ENCODE peak calls at places on chromosome 10, in four cellular contexts. C is GM23248, X is PC-9, A is breast epithelium. R is an unnamed sample. For H3K4me1, the result is how much of the 10 kb centered on the place peaks cover.

GRCh38 chr10:75532253-75532924 is 101.0 kb downstream of the LRMDA start:
- DNase-seq in C (peak), A (no peak), X (no peak), R (no peak)

GRCh38 chr10:33860994-33861393 is 526.5 kb upstream of the NRP1 start:
- DNase-seq in A (no peak), X (no peak), C (no peak), R (no peak)

GRCh38 chr10:72328045-72328828 is 26.5 kb downstream of the DNAJB12 start:
- DNase-seq in A (no peak), X (peak), C (peak), R (peak)

GRCh38 chr10:66747451-66747850 is 178.4 kb upstream of the LRRTM3 start:
- DNase-seq in A (no peak), C (peak), X (peak), R (no peak)

GRCh38 chr10:108064856-108065255 is 900.4 kb upstream of the SORCS1 start:
- DNase-seq in X (no peak), A (no peak), C (peak), R (no peak)

GRCh38 chr10:89217057-89217990 is 10.2 kb upstream of the CH25H start:
- DNase-seq in A (no peak), C (peak), X (peak), R (no peak)

GRCh38 chr10:105023706-105024105 is 382.6 kb downstream of the SORCS3 start:
- DNase-seq in C (no peak), X (no peak), A (no peak), R (no peak)

GRCh38 chr10:59227136-59227673 is 50.8 kb downstream of the PHYHIPL start:
- DNase-seq in A (no peak), C (no peak), X (no peak), R (no peak)

GRCh38 chr10:91410638-91411367 is 659 bp downstream of the HECTD2 start:
- DNase-seq in C (peak), A (peak), X (no peak), R (no peak)

GRCh38 chr10:3538850-3539531 is 246.0 kb downstream of the KLF6 start:
- DNase-seq in X (peak), A (peak), C (peak), R (peak)

GRCh38 chr10:58952747-58953466 is 223.5 kb upstream of the PHYHIPL start:
- DNase-seq in C (peak), X (peak), A (no peak), R (no peak)

GRCh38 chr10:17001961-17002749 is 127.5 kb downstream of the CUBN start:
- DNase-seq in A (no peak), C (peak), X (no peak), R (no peak)

GRCh38 chr10:127735156-127735555 is 1.8 kb upstream of the FOXI2 start:
- DNase-seq in X (no peak), A (no peak), C (no peak), R (no peak)

GRCh38 chr10:124557167-124557566 is 95.5 kb downstream of the LHPP start:
- DNase-seq in C (no peak), A (no peak), X (no peak), R (peak)

GRCh38 chr10:79354615-79355014 is 7.3 kb downstream of the PPIF start:
- DNase-seq in X (no peak), A (no peak), C (no peak), R (no peak)

GRCh38 chr10:73076361-73077183 is 20.1 kb downstream of the P4HA1 start:
- DNase-seq in X (no peak), A (peak), C (peak), R (no peak)

GRCh38 chr10:110684800-110685446 is 40.8 kb downstream of the RBM20 start:
- DNase-seq in C (peak), X (no peak), A (no peak), R (no peak)

GRCh38 chr10:103814626-103815370 is 40.6 kb downstream of the SH3PXD2A start:
- DNase-seq in X (no peak), A (no peak), C (no peak), R (no peak)

GRCh38 chr10:61943699-61944444 is 42.4 kb downstream of the ARID5B start:
- DNase-seq in C (peak), A (no peak), X (peak), R (no peak)

GRCh38 chr10:110368556-110368955 is 63.8 kb upstream of the SMNDC1 start:
- DNase-seq in A (no peak), X (no peak), C (no peak), R (no peak)

GRCh38 chr10:12650122-12650521 is 300.8 kb downstream of the CAMK1D start:
- DNase-seq in C (no peak), X (no peak), A (no peak), R (no peak)

GRCh38 chr10:4023997-4024396 is 239.0 kb upstream of the KLF6 start:
- DNase-seq in C (no peak), A (no peak), X (no peak), R (no peak)

GRCh38 chr10:70887804-70888800 is at the start of gene PCBD1:
- DNase-seq in X (peak), A (peak), C (peak), R (peak)

GRCh38 chr10:110498087-110498981 is 627 bp downstream of the DUSP5 start:
- DNase-seq in C (peak), X (peak), A (peak), R (peak)

GRCh38 chr10:116621476-116621875 is 723 bp downstream of the PNLIPRP2 start:
- DNase-seq in C (no peak), A (no peak), X (no peak), R (no peak)

GRCh38 chr10:75431180-75432111 is at the start of gene LRMDA:
- DNase-seq in A (no peak), C (peak), X (no peak), R (peak)

GRCh38 chr10:70958396-70958795 is 70.0 kb upstream of the PCBD1 start:
- DNase-seq in C (peak), X (no peak), A (no peak), R (peak)

GRCh38 chr10:5818894-5819293 is 5.7 kb upstream of the GDI2 start:
- DNase-seq in A (no peak), C (no peak), X (no peak), R (peak)

GRCh38 chr10:59805043-59805442 is 51.8 kb upstream of the MRLN start:
- DNase-seq in X (peak), A (no peak), C (peak), R (no peak)

GRCh38 chr10:105855791-105856190 is 1214.7 kb downstream of the SORCS3 start:
- DNase-seq in A (no peak), X (no peak), C (no peak), R (no peak)

GRCh38 chr10:35559416-35559815 is 45.7 kb upstream of the GJD4 start:
- DNase-seq in C (no peak), A (no peak), X (no peak), R (no peak)

GRCh38 chr10:124598196-124598595 is 136.6 kb downstream of the LHPP start:
- DNase-seq in C (no peak), A (no peak), X (no peak), R (peak)

GRCh38 chr10:123515661-123516060 is 150.5 kb upstream of the GPR26 start:
- DNase-seq in X (no peak), A (no peak), C (no peak), R (no peak)

GRCh38 chr10:100327007-100327700 is 2.9 kb downstream of the PKD2L1 start:
- DNase-seq in X (no peak), A (no peak), C (peak), R (no peak)

GRCh38 chr10:99364125-99364524 is 35.0 kb downstream of the CNNM1 start:
- DNase-seq in C (peak), A (no peak), X (no peak), R (no peak)

GRCh38 chr10:20105236-20105635 is 289.0 kb downstream of the PLXDC2 start:
- DNase-seq in C (no peak), X (no peak), A (no peak), R (no peak)

GRCh38 chr10:108749042-108749441 is 1174.3 kb downstream of the XPNPEP1 start:
- DNase-seq in A (no peak), C (no peak), X (no peak), R (no peak)

GRCh38 chr10:30353851-30354250 is 4.8 kb upstream of the MTPAP start:
- DNase-seq in A (no peak), C (peak), X (no peak), R (no peak)

GRCh38 chr10:63261496-63261895 is 128.4 kb downstream of the NRBF2 start:
- DNase-seq in C (peak), A (no peak), X (no peak), R (no peak)
- H3K4me1 ChIP-seq in C (under half), A (under half), X (half or more), R (under half)

DNA sequence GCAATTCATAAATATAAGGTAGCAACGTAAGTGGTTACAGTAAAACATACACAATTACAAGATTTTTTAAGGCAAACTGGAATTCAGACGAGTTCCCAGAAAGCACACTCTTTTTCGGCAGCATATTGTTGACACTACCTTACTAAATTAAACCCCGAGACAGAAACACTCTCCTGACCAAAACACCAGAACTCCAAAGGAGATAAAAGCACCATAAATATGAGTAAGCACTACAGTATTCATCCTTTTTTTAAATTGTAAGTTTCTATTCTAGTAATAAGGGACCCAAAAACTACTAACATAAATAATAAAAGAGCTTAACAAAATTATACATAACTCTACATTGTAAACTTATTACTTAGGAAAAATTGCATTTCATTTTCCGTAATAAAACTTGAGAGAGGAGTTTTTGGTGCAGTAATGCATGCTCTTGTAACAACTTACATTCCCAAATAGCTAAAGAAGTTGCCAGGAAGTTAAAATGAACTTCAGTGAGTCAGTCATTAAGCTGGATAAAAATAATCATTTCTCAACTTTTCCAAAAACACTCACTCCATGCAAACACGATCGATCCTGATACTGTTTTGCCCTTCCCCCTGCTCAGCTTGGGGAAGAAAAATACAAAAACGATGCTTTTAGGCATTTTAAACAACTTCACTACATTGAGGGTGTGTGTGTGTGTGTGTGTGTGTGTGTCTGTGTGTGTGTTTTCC is 2.0 kb downstream of the PIP4K2A start:
- DNase-seq in C (peak), A (no peak), X (no peak), R (no peak)
- H3K4me1 ChIP-seq in C (under half), A (under half), X (under half), R (under half)

GRCh38 chr10:132419631-132420468 is 22.9 kb downstream of the PWWP2B start:
- DNase-seq in X (no peak), A (no peak), C (peak), R (peak)
- H3K4me1 ChIP-seq in X (half or more), A (under half), C (under half), R (half or more)

GRCh38 chr10:96238889-96239624 is 32.3 kb downstream of the BLNK start:
- DNase-seq in C (no peak), A (no peak), X (peak), R (no peak)
- H3K4me1 ChIP-seq in C (under half), A (under half), X (under half), R (under half)

DNA sequence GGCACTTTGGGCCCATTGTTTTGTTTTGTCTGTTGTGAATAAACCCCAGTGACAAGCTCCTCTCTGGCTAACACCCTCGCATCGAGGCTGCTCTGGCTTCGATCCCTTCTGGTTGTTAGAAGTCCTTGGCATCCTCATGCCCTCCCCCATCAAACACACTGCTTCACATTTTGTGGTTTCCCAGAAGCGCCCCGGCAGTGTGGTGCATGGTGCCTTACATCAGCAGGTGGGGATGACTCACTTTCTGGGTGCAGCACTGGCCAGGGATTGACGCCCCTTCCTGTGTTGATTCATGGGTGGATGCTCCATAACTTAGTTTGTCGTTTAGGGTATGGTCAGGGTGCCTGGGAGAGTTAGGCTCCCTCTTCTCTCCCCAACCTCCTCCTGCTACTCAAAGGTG is 51.4 kb downstream of the PLPP4 start:
- DNase-seq in C (peak), X (no peak), A (no peak), R (no peak)
- H3K4me1 ChIP-seq in C (half or more), X (under half), A (under half), R (under half)